ENCODE peak calls at places on chromosome 17, in six cellular contexts. Y, M, P, W, A and O are unnamed samples.

GRCh38 chr17:67625971-67626370 is 91.8 kb upstream of the NOL11 start:
- DNase-seq in Y (no peak), M (no peak), P (no peak), W (no peak), A (no peak), O (no peak)

GRCh38 chr17:41710472-41711090 is 1.6 kb upstream of the GAST start:
- DNase-seq in Y (no peak), M (no peak), P (no peak), W (peak), A (peak), O (peak)

GRCh38 chr17:44591223-44591622 is 33.9 kb downstream of the FZD2 start:
- DNase-seq in Y (no peak), M (no peak), P (no peak), W (no peak), A (no peak), O (no peak)

GRCh38 chr17:83201206-83202001 is 122.0 kb downstream of the METRNL start:
- DNase-seq in Y (no peak), M (no peak), P (no peak), W (no peak), A (no peak), O (peak)

GRCh38 chr17:21171309-21171922 is 42.5 kb downstream of the TMEM11 start:
- DNase-seq in Y (no peak), M (no peak), P (no peak), W (no peak), A (no peak), O (no peak)

GRCh38 chr17:57142925-57143324 is 57.9 kb downstream of the AKAP1 start:
- DNase-seq in Y (no peak), M (no peak), P (no peak), W (no peak), A (no peak), O (no peak)

GRCh38 chr17:74089869-74090464 is 113.5 kb upstream of the RPL38 start:
- DNase-seq in Y (no peak), M (peak), P (peak), W (no peak), A (peak), O (peak)

GRCh38 chr17:77285594-77286390 is 145.0 kb downstream of the SEC14L1 start:
- DNase-seq in Y (peak), M (peak), P (no peak), W (peak), A (peak), O (no peak)

GRCh38 chr17:42171831-42172230 is 9.1 kb downstream of the KCNH4 start:
- DNase-seq in Y (no peak), M (no peak), P (no peak), W (no peak), A (peak), O (no peak)

GRCh38 chr17:77701996-77702395 is 256.5 kb upstream of the TNRC6C start:
- DNase-seq in Y (no peak), M (no peak), P (no peak), W (no peak), A (no peak), O (no peak)

GRCh38 chr17:63035271-63035670 is 69.2 kb downstream of the TANC2 start:
- DNase-seq in Y (peak), M (no peak), P (no peak), W (peak), A (peak), O (no peak)

GRCh38 chr17:57784226-57784895 is 39.3 kb upstream of the CCDC182 start:
- DNase-seq in Y (no peak), M (no peak), P (peak), W (no peak), A (peak), O (no peak)

GRCh38 chr17:7216242-7217112 is 3.2 kb downstream of the DLG4 start:
- DNase-seq in Y (no peak), M (no peak), P (no peak), W (no peak), A (no peak), O (no peak)

GRCh38 chr17:79776378-79777165 is 1.4 kb upstream of the CBX2 start:
- DNase-seq in Y (no peak), M (no peak), P (no peak), W (no peak), A (no peak), O (no peak)

GRCh38 chr17:79775635-79776034 is 2.3 kb upstream of the CBX2 start:
- DNase-seq in Y (no peak), M (no peak), P (no peak), W (no peak), A (no peak), O (no peak)

GRCh38 chr17:79777844-79778503 is at the start of gene CBX2:
- DNase-seq in Y (no peak), M (no peak), P (peak), W (no peak), A (peak), O (peak)

GRCh38 chr17:79778504-79779087 is 648 bp downstream of the CBX2 start:
- DNase-seq in Y (no peak), M (no peak), P (peak), W (no peak), A (no peak), O (peak)

GRCh38 chr17:79777166-79777843 is 643 bp upstream of the CBX2 start:
- DNase-seq in Y (no peak), M (no peak), P (peak), W (no peak), A (no peak), O (peak)
- TF ChIP-seq CTCF in Y (peak), M (no peak), P (peak), W (peak), A (peak), O (peak)

GRCh38 chr17:60169921-60170817 is 20.4 kb downstream of the CA4 start:
- DNase-seq in Y (no peak), M (no peak), P (no peak), W (no peak), A (peak), O (no peak)
- TF ChIP-seq CTCF in Y (no peak), M (no peak), P (no peak), W (no peak), A (no peak), O (no peak)

GRCh38 chr17:12085076-12085949 is 64.6 kb downstream of the MAP2K4 start:
- DNase-seq in Y (no peak), M (no peak), P (no peak), W (no peak), A (no peak), O (no peak)
- TF ChIP-seq CTCF in Y (no peak), M (no peak), P (no peak), W (no peak), A (no peak), O (no peak)

DNA sequence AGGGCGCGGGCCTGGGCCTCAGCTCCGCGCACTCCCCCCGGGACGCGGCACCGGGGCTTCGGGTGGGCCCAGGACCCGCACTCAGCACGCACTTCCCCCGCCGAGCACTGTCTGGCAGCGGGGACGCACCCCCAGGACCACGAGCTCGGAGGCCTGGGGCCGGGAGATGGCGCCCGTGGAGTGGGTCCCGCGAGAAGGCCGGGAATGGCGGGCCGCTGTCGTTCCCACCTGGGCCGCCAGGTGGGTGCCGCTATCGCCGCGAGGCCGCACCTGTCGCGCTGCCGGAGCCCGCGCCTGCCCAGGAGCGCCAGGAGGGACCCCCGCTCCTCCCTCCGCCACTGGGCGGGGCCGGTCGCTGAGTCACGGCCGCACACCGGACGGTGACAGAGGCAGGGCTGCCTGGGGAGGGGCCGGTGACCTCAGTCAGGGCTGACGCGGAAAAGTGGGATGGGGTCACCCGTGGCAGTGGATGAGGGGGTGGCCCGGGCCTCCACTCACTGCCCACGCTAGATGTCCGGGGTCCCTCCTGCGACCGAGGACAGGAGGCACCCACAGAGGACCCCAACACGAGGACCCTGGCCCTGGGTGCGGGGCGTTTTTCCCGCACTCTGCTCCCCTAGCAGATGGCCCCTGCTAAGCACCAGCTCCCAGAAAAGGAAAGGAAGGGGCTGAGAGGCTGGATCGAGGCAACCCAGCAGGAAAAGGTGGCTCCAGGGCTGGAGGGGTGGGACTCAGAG is 6.9 kb upstream of the ACTG1 start:
- DNase-seq in Y (no peak), M (peak), P (peak), W (no peak), A (peak), O (no peak)
- TF ChIP-seq CTCF in Y (peak), M (peak), P (peak), W (peak), A (peak), O (peak)

GRCh38 chr17:18860161-18860972 is 2.4 kb downstream of the PRPSAP2 start:
- DNase-seq in Y (no peak), M (no peak), P (no peak), W (no peak), A (peak), O (no peak)

GRCh38 chr17:18859256-18859655 is 1.3 kb downstream of the PRPSAP2 start:
- DNase-seq in Y (no peak), M (no peak), P (peak), W (no peak), A (peak), O (no peak)

GRCh38 chr17:18855831-18856624 is 1.9 kb upstream of the PRPSAP2 start:
- DNase-seq in Y (peak), M (peak), P (peak), W (peak), A (peak), O (peak)

GRCh38 chr17:18858567-18859245 is 775 bp downstream of the PRPSAP2 start:
- DNase-seq in Y (no peak), M (no peak), P (no peak), W (no peak), A (peak), O (no peak)

DNA sequence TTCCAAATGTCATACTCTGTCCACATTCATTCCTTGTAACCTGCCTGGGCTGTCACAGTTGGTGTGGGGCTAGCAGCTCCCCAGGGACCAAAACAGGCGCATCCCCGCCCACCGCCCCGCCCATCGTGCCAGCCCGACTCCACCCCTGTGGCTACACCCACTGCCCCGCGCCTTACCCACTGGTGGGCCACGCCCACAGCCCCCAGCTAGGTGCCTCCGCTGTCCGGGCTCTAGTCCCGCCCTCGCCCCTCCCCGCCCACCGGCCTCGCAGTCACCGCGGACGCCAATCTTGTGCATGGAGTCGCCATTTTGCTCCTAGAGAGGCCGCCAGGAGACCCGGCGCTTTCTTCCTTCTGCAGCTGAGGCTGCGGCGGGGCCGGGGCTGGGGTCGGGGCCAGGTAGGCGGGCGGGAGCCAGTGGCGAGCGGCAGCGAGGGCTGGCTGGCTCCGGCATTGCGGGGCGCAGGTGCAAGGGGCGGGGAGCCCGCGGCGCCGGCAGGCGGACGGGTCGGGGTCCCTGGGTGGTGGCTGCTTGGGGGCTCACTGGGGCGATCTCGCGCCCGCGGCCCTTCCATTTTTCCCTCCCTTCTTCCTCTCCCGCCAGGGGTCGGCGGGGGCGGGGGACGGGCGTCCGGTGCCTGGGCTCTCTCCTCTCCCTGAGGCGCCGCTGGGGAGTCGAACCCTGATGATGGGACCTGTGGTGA is at the start of gene PRPSAP2:
- DNase-seq in Y (peak), M (peak), P (peak), W (peak), A (peak), O (peak)
- TF ChIP-seq CTCF in Y (no peak), M (no peak), P (no peak), W (no peak), A (no peak), O (no peak)

GRCh38 chr17:40298726-40299125 is 10.3 kb upstream of the RARA start:
- DNase-seq in Y (no peak), M (no peak), P (no peak), W (no peak), A (no peak), O (no peak)

GRCh38 chr17:40304464-40304863 is 4.5 kb upstream of the RARA start:
- DNase-seq in Y (peak), M (no peak), P (no peak), W (no peak), A (no peak), O (no peak)

GRCh38 chr17:40303706-40304450 is 5.1 kb upstream of the RARA start:
- DNase-seq in Y (no peak), M (no peak), P (no peak), W (no peak), A (peak), O (no peak)

GRCh38 chr17:40303009-40303657 is 5.8 kb upstream of the RARA start:
- DNase-seq in Y (peak), M (peak), P (no peak), W (no peak), A (peak), O (no peak)

GRCh38 chr17:40301315-40301714 is 7.7 kb upstream of the RARA start:
- DNase-seq in Y (no peak), M (no peak), P (no peak), W (no peak), A (no peak), O (peak)
- TF ChIP-seq CTCF in Y (no peak), M (peak), P (no peak), W (peak), A (peak), O (peak)